ENCODE peak calls at places on chromosome 20, in ten cellular contexts. One of them, this sample, is unnamed.

GRCh38 chr20:34871966-34872603 is 571 bp downstream of the GGT7 start:
- DNase-seq in omental fat pad: no peak
- DNase-seq in CD8-positive, alpha-beta T cell: no peak
- DNase-seq in A549: no peak
- DNase-seq in lower leg skin: no peak
- DNase-seq in bronchial epithelial cell: no peak
- DNase-seq in tibial nerve: no peak
- DNase-seq in fibroblast of the aortic adventitia: no peak
- DNase-seq in ovary: no peak
- DNase-seq in AG09309: no peak
- DNase-seq in this sample: no peak

GRCh38 chr20:35729836-35730582 is 12.1 kb downstream of the RBM39 start:
- DNase-seq in omental fat pad: no peak
- DNase-seq in AG09309: no peak
- DNase-seq in fibroblast of the aortic adventitia: no peak
- DNase-seq in ovary: no peak
- DNase-seq in A549: no peak
- DNase-seq in lower leg skin: no peak
- DNase-seq in CD8-positive, alpha-beta T cell: no peak
- DNase-seq in bronchial epithelial cell: no peak
- DNase-seq in tibial nerve: no peak
- DNase-seq in this sample: no peak

GRCh38 chr20:59813948-59814834 is 119.2 kb downstream of the SYCP2 start:
- DNase-seq in fibroblast of the aortic adventitia: no peak
- DNase-seq in omental fat pad: no peak
- DNase-seq in CD8-positive, alpha-beta T cell: no peak
- DNase-seq in AG09309: no peak
- DNase-seq in bronchial epithelial cell: no peak
- DNase-seq in A549: no peak
- DNase-seq in tibial nerve: no peak
- DNase-seq in ovary: no peak
- DNase-seq in lower leg skin: peak
- DNase-seq in this sample: no peak

GRCh38 chr20:25308671-25309394 is 60.9 kb downstream of the PYGB start:
- DNase-seq in bronchial epithelial cell: no peak
- DNase-seq in omental fat pad: no peak
- DNase-seq in lower leg skin: no peak
- DNase-seq in ovary: no peak
- DNase-seq in tibial nerve: no peak
- DNase-seq in AG09309: no peak
- DNase-seq in fibroblast of the aortic adventitia: no peak
- DNase-seq in CD8-positive, alpha-beta T cell: no peak
- DNase-seq in A549: no peak
- DNase-seq in this sample: no peak

GRCh38 chr20:54076259-54076658 is 5.9 kb upstream of the BCAS1 start:
- DNase-seq in tibial nerve: no peak
- DNase-seq in omental fat pad: no peak
- DNase-seq in AG09309: no peak
- DNase-seq in ovary: no peak
- DNase-seq in CD8-positive, alpha-beta T cell: no peak
- DNase-seq in A549: no peak
- DNase-seq in lower leg skin: no peak
- DNase-seq in bronchial epithelial cell: no peak
- DNase-seq in fibroblast of the aortic adventitia: no peak
- DNase-seq in this sample: no peak

GRCh38 chr20:61512475-61512874 is 260.4 kb downstream of the CDH4 start:
- DNase-seq in tibial nerve: no peak
- DNase-seq in A549: no peak
- DNase-seq in CD8-positive, alpha-beta T cell: no peak
- DNase-seq in lower leg skin: no peak
- DNase-seq in omental fat pad: no peak
- DNase-seq in bronchial epithelial cell: no peak
- DNase-seq in AG09309: no peak
- DNase-seq in fibroblast of the aortic adventitia: no peak
- DNase-seq in ovary: no peak
- DNase-seq in this sample: no peak

GRCh38 chr20:31720486-31721407 is 1.9 kb downstream of the BCL2L1 start:
- DNase-seq in lower leg skin: no peak
- DNase-seq in tibial nerve: no peak
- DNase-seq in bronchial epithelial cell: peak
- DNase-seq in A549: no peak
- DNase-seq in omental fat pad: no peak
- DNase-seq in ovary: no peak
- DNase-seq in AG09309: no peak
- DNase-seq in CD8-positive, alpha-beta T cell: peak
- DNase-seq in fibroblast of the aortic adventitia: no peak
- DNase-seq in this sample: no peak

GRCh38 chr20:13868331-13868730 is 83.5 kb downstream of the NDUFAF5 start:
- DNase-seq in fibroblast of the aortic adventitia: peak
- DNase-seq in AG09309: peak
- DNase-seq in omental fat pad: no peak
- DNase-seq in lower leg skin: no peak
- DNase-seq in A549: no peak
- DNase-seq in tibial nerve: no peak
- DNase-seq in CD8-positive, alpha-beta T cell: no peak
- DNase-seq in bronchial epithelial cell: peak
- DNase-seq in ovary: no peak
- DNase-seq in this sample: peak

GRCh38 chr20:35093245-35093884 is 758 bp upstream of the TRPC4AP start:
- DNase-seq in lower leg skin: no peak
- DNase-seq in omental fat pad: no peak
- DNase-seq in bronchial epithelial cell: peak
- DNase-seq in CD8-positive, alpha-beta T cell: no peak
- DNase-seq in ovary: no peak
- DNase-seq in fibroblast of the aortic adventitia: peak
- DNase-seq in AG09309: peak
- DNase-seq in A549: peak
- DNase-seq in tibial nerve: no peak
- DNase-seq in this sample: no peak

GRCh38 chr20:36405255-36405654 is 99.1 kb downstream of the DLGAP4 start:
- DNase-seq in omental fat pad: no peak
- DNase-seq in lower leg skin: no peak
- DNase-seq in fibroblast of the aortic adventitia: no peak
- DNase-seq in AG09309: no peak
- DNase-seq in ovary: no peak
- DNase-seq in bronchial epithelial cell: no peak
- DNase-seq in tibial nerve: no peak
- DNase-seq in CD8-positive, alpha-beta T cell: no peak
- DNase-seq in A549: no peak
- DNase-seq in this sample: no peak

GRCh38 chr20:35299780-35300179 is 7.6 kb upstream of the FAM83C start:
- DNase-seq in tibial nerve: no peak
- DNase-seq in fibroblast of the aortic adventitia: no peak
- DNase-seq in AG09309: no peak
- DNase-seq in omental fat pad: no peak
- DNase-seq in A549: no peak
- DNase-seq in bronchial epithelial cell: no peak
- DNase-seq in ovary: no peak
- DNase-seq in CD8-positive, alpha-beta T cell: no peak
- DNase-seq in lower leg skin: no peak
- DNase-seq in this sample: no peak

GRCh38 chr20:14583413-14583812 is 246.0 kb upstream of the FLRT3 start:
- DNase-seq in ovary: no peak
- DNase-seq in omental fat pad: no peak
- DNase-seq in fibroblast of the aortic adventitia: no peak
- DNase-seq in AG09309: no peak
- DNase-seq in bronchial epithelial cell: peak
- DNase-seq in lower leg skin: no peak
- DNase-seq in CD8-positive, alpha-beta T cell: no peak
- DNase-seq in A549: peak
- DNase-seq in tibial nerve: no peak
- DNase-seq in this sample: no peak

GRCh38 chr20:17833036-17833674 is 133.4 kb downstream of the BANF2 start:
- DNase-seq in CD8-positive, alpha-beta T cell: no peak
- DNase-seq in lower leg skin: no peak
- DNase-seq in fibroblast of the aortic adventitia: peak
- DNase-seq in omental fat pad: no peak
- DNase-seq in A549: no peak
- DNase-seq in tibial nerve: no peak
- DNase-seq in bronchial epithelial cell: peak
- DNase-seq in ovary: no peak
- DNase-seq in AG09309: no peak
- DNase-seq in this sample: no peak

GRCh38 chr20:4613718-4614620 is 107.7 kb upstream of the PRND start:
- DNase-seq in fibroblast of the aortic adventitia: peak
- DNase-seq in A549: peak
- DNase-seq in ovary: peak
- DNase-seq in AG09309: no peak
- DNase-seq in bronchial epithelial cell: peak
- DNase-seq in lower leg skin: no peak
- DNase-seq in omental fat pad: peak
- DNase-seq in CD8-positive, alpha-beta T cell: peak
- DNase-seq in tibial nerve: peak
- DNase-seq in this sample: no peak

GRCh38 chr20:37816003-37816402 is 86.9 kb upstream of the VSTM2L start:
- DNase-seq in CD8-positive, alpha-beta T cell: no peak
- DNase-seq in AG09309: no peak
- DNase-seq in lower leg skin: no peak
- DNase-seq in omental fat pad: no peak
- DNase-seq in ovary: no peak
- DNase-seq in tibial nerve: no peak
- DNase-seq in A549: no peak
- DNase-seq in bronchial epithelial cell: no peak
- DNase-seq in fibroblast of the aortic adventitia: no peak
- DNase-seq in this sample: no peak

GRCh38 chr20:973785-974194 is 28.3 kb downstream of the RSPO4 start:
- DNase-seq in fibroblast of the aortic adventitia: peak
- DNase-seq in tibial nerve: no peak
- DNase-seq in CD8-positive, alpha-beta T cell: no peak
- DNase-seq in bronchial epithelial cell: peak
- DNase-seq in ovary: no peak
- DNase-seq in AG09309: peak
- DNase-seq in A549: peak
- DNase-seq in omental fat pad: no peak
- DNase-seq in lower leg skin: no peak
- DNase-seq in this sample: no peak

DNA sequence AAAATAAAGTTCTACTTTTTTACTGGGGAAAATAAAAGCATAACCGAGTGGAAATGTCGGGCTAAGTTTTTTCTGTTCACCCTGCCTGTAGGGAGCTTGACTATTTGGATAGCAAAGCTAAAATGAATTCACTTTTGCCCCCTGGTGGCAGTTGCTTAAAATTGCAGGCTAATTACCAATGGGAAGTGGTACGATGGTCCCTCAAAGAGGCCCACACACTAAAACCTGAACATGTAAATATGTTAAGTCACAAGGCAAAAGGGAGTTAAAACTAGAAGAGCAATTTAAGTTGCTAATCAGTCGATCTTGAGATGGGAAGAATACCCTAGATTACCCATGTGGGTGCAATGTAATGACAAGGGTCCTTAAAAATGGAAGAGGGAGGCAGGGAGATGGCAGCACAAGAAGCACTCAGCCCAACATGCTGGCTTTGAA is 916 bp upstream of the SUN5 start:
- DNase-seq in bronchial epithelial cell: no peak
- DNase-seq in A549: no peak
- DNase-seq in fibroblast of the aortic adventitia: no peak
- DNase-seq in AG09309: no peak
- DNase-seq in omental fat pad: no peak
- DNase-seq in ovary: no peak
- DNase-seq in CD8-positive, alpha-beta T cell: no peak
- DNase-seq in lower leg skin: no peak
- DNase-seq in tibial nerve: no peak
- DNase-seq in this sample: no peak
- TF ChIP-seq CTCF in bronchial epithelial cell: peak
- TF ChIP-seq CTCF in A549: peak
- TF ChIP-seq CTCF in fibroblast of the aortic adventitia: peak
- TF ChIP-seq CTCF in AG09309: peak
- TF ChIP-seq CTCF in omental fat pad: no peak
- TF ChIP-seq CTCF in ovary: no peak
- TF ChIP-seq CTCF in CD8-positive, alpha-beta T cell: peak
- TF ChIP-seq CTCF in lower leg skin: no peak
- TF ChIP-seq CTCF in tibial nerve: no peak
- TF ChIP-seq CTCF in this sample: peak

DNA sequence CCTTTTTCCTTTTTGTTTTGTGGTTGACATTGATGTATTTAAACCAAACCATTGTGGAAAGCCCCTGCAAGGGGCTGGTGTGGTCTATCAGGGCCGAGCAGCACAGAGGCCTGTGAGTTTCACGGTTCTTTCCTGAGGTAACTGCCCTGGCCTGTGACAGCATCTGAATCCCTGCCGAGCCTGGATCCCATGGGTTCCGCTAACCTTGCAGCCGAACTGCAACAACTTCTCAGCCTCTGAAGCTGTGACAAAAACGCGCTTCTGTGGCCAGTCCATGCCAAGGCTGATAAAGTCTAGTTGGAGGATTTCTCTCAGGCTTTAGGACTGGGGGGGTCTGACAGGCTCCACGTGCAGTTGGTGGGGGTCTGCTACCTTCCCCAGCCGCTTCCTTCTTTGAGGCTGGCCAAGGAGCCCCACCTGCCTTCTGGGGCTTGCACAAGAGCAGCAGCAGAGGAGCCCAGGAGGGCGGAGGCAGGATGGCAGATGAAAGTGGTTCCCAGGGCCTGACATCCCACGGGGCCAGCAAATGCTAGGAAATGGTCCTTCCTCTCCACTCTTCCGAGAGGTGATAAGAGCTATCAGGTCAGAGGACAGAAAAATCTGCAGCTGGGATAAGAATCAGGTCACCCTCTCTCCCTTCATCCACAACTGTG is 150.9 kb downstream of the PREX1 start:
- DNase-seq in ovary: no peak
- DNase-seq in A549: no peak
- DNase-seq in tibial nerve: no peak
- DNase-seq in AG09309: no peak
- DNase-seq in bronchial epithelial cell: no peak
- DNase-seq in CD8-positive, alpha-beta T cell: no peak
- DNase-seq in omental fat pad: no peak
- DNase-seq in lower leg skin: no peak
- DNase-seq in fibroblast of the aortic adventitia: no peak
- DNase-seq in this sample: no peak
- TF ChIP-seq CTCF in ovary: no peak
- TF ChIP-seq CTCF in A549: no peak
- TF ChIP-seq CTCF in tibial nerve: no peak
- TF ChIP-seq CTCF in AG09309: no peak
- TF ChIP-seq CTCF in bronchial epithelial cell: no peak
- TF ChIP-seq CTCF in CD8-positive, alpha-beta T cell: no peak
- TF ChIP-seq CTCF in omental fat pad: no peak
- TF ChIP-seq CTCF in lower leg skin: no peak
- TF ChIP-seq CTCF in fibroblast of the aortic adventitia: no peak
- TF ChIP-seq CTCF in this sample: no peak

GRCh38 chr20:21767739-21768223 is 62.3 kb downstream of the PAX1 start:
- DNase-seq in A549: peak
- DNase-seq in ovary: no peak
- DNase-seq in bronchial epithelial cell: no peak
- DNase-seq in CD8-positive, alpha-beta T cell: no peak
- DNase-seq in tibial nerve: no peak
- DNase-seq in omental fat pad: no peak
- DNase-seq in AG09309: no peak
- DNase-seq in fibroblast of the aortic adventitia: no peak
- DNase-seq in lower leg skin: no peak
- DNase-seq in this sample: no peak
- TF ChIP-seq CTCF in A549: peak
- TF ChIP-seq CTCF in ovary: no peak
- TF ChIP-seq CTCF in bronchial epithelial cell: no peak
- TF ChIP-seq CTCF in CD8-positive, alpha-beta T cell: no peak
- TF ChIP-seq CTCF in tibial nerve: no peak
- TF ChIP-seq CTCF in omental fat pad: no peak
- TF ChIP-seq CTCF in AG09309: no peak
- TF ChIP-seq CTCF in fibroblast of the aortic adventitia: no peak
- TF ChIP-seq CTCF in lower leg skin: no peak
- TF ChIP-seq CTCF in this sample: no peak

DNA sequence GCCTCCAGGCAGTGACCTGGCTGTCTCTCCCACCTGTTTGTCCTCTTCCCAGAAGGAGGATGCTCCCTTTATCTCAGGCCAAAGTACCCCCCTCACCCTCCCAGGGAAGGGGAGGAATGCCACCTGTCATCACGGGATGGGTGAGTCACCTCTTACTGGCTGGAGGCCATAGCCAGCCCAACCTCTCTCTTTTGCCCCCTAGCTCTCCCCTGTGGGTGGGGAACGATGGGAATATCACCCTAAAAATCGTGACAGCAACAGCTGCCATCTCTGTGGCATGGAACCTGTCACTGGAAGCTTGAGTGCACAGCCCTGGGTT is 137.5 kb upstream of the PTPN1 start:
- DNase-seq in CD8-positive, alpha-beta T cell: no peak
- DNase-seq in tibial nerve: no peak
- DNase-seq in bronchial epithelial cell: no peak
- DNase-seq in fibroblast of the aortic adventitia: no peak
- DNase-seq in ovary: no peak
- DNase-seq in AG09309: no peak
- DNase-seq in A549: peak
- DNase-seq in omental fat pad: no peak
- DNase-seq in lower leg skin: no peak
- DNase-seq in this sample: no peak
- TF ChIP-seq CTCF in CD8-positive, alpha-beta T cell: no peak
- TF ChIP-seq CTCF in tibial nerve: no peak
- TF ChIP-seq CTCF in bronchial epithelial cell: no peak
- TF ChIP-seq CTCF in fibroblast of the aortic adventitia: no peak
- TF ChIP-seq CTCF in ovary: no peak
- TF ChIP-seq CTCF in AG09309: no peak
- TF ChIP-seq CTCF in A549: no peak
- TF ChIP-seq CTCF in omental fat pad: no peak
- TF ChIP-seq CTCF in lower leg skin: no peak
- TF ChIP-seq CTCF in this sample: no peak